ENCODE peak calls at places on chromosomes 1 and 21, in five cellular contexts. One of them, this sample, is unnamed. For H3K4me1, the result is how much of the 10 kb centered on the place peaks cover.

GRCh38 chr1:111197598-111198289 is 2.7 kb downstream of the DENND2D start:
- DNase-seq in IMR-90: peak
- DNase-seq in CD8-positive, alpha-beta memory T cell: peak
- DNase-seq in right cardiac atrium: no peak
- DNase-seq in A549: peak
- DNase-seq in this sample: peak

GRCh38 chr1:151325646-151326429 is 1.4 kb downstream of the PI4KB start:
- DNase-seq in right cardiac atrium: no peak
- DNase-seq in A549: no peak
- DNase-seq in IMR-90: peak
- DNase-seq in CD8-positive, alpha-beta memory T cell: no peak
- DNase-seq in this sample: no peak

GRCh38 chr1:52877554-52877953 is 35.0 kb downstream of the ZYG11A start:
- DNase-seq in A549: no peak
- DNase-seq in CD8-positive, alpha-beta memory T cell: no peak
- DNase-seq in right cardiac atrium: no peak
- DNase-seq in IMR-90: peak
- DNase-seq in this sample: no peak

GRCh38 chr1:207944571-207944970 is 33.6 kb upstream of the CD34 start:
- DNase-seq in CD8-positive, alpha-beta memory T cell: no peak
- DNase-seq in IMR-90: peak
- DNase-seq in right cardiac atrium: no peak
- DNase-seq in A549: no peak
- DNase-seq in this sample: no peak

GRCh38 chr1:147292635-147293251 is 50.3 kb downstream of the CHD1L start:
- DNase-seq in CD8-positive, alpha-beta memory T cell: no peak
- DNase-seq in IMR-90: peak
- DNase-seq in A549: no peak
- DNase-seq in right cardiac atrium: no peak
- DNase-seq in this sample: no peak

GRCh38 chr1:22876359-22877111 is 96.1 kb downstream of the LACTBL1 start:
- DNase-seq in IMR-90: peak
- DNase-seq in right cardiac atrium: peak
- DNase-seq in CD8-positive, alpha-beta memory T cell: no peak
- DNase-seq in A549: no peak
- DNase-seq in this sample: no peak

GRCh38 chr1:179090522-179090921 is 8.7 kb downstream of the TOR3A start:
- DNase-seq in right cardiac atrium: no peak
- DNase-seq in IMR-90: no peak
- DNase-seq in A549: no peak
- DNase-seq in CD8-positive, alpha-beta memory T cell: no peak
- DNase-seq in this sample: no peak

GRCh38 chr1:8378202-8378601 is 60.3 kb downstream of the SLC45A1 start:
- DNase-seq in CD8-positive, alpha-beta memory T cell: no peak
- DNase-seq in A549: no peak
- DNase-seq in IMR-90: peak
- DNase-seq in right cardiac atrium: no peak
- DNase-seq in this sample: no peak

GRCh38 chr1:1426961-1427934 is 6.2 kb upstream of the ANKRD65 start:
- DNase-seq in IMR-90: no peak
- DNase-seq in A549: no peak
- DNase-seq in CD8-positive, alpha-beta memory T cell: no peak
- DNase-seq in right cardiac atrium: peak
- DNase-seq in this sample: no peak

GRCh38 chr1:204079608-204079999 is 6.7 kb downstream of the SOX13 start:
- DNase-seq in IMR-90: no peak
- DNase-seq in right cardiac atrium: no peak
- DNase-seq in A549: no peak
- DNase-seq in CD8-positive, alpha-beta memory T cell: no peak
- DNase-seq in this sample: no peak

GRCh38 chr1:212774584-212774983 is 17.0 kb downstream of the NSL1 start:
- DNase-seq in CD8-positive, alpha-beta memory T cell: no peak
- DNase-seq in IMR-90: peak
- DNase-seq in right cardiac atrium: no peak
- DNase-seq in A549: no peak
- DNase-seq in this sample: no peak

GRCh38 chr1:201916649-201917249 is 28.1 kb downstream of the SHISA4 start:
- DNase-seq in CD8-positive, alpha-beta memory T cell: no peak
- DNase-seq in IMR-90: peak
- DNase-seq in right cardiac atrium: peak
- DNase-seq in A549: peak
- DNase-seq in this sample: no peak

GRCh38 chr1:233671286-233671685 is 57.4 kb downstream of the KCNK1 start:
- DNase-seq in IMR-90: no peak
- DNase-seq in A549: no peak
- DNase-seq in CD8-positive, alpha-beta memory T cell: no peak
- DNase-seq in right cardiac atrium: no peak
- DNase-seq in this sample: no peak

GRCh38 chr1:225447001-225447615 is 19.3 kb upstream of the LBR start:
- DNase-seq in A549: no peak
- DNase-seq in IMR-90: no peak
- DNase-seq in CD8-positive, alpha-beta memory T cell: no peak
- DNase-seq in right cardiac atrium: no peak
- DNase-seq in this sample: no peak

GRCh38 chr1:225447649-225448048 is 19.8 kb upstream of the LBR start:
- DNase-seq in right cardiac atrium: no peak
- DNase-seq in IMR-90: peak
- DNase-seq in CD8-positive, alpha-beta memory T cell: no peak
- DNase-seq in A549: no peak
- DNase-seq in this sample: no peak

GRCh38 chr1:225445644-225446297 is 17.9 kb upstream of the LBR start:
- DNase-seq in CD8-positive, alpha-beta memory T cell: no peak
- DNase-seq in right cardiac atrium: no peak
- DNase-seq in A549: no peak
- DNase-seq in IMR-90: no peak
- DNase-seq in this sample: no peak

GRCh38 chr1:225448146-225448805 is 20.4 kb upstream of the LBR start:
- DNase-seq in CD8-positive, alpha-beta memory T cell: no peak
- DNase-seq in right cardiac atrium: no peak
- DNase-seq in IMR-90: no peak
- DNase-seq in A549: no peak
- DNase-seq in this sample: no peak

GRCh38 chr1:225446298-225446941 is 18.6 kb upstream of the LBR start:
- DNase-seq in CD8-positive, alpha-beta memory T cell: no peak
- DNase-seq in IMR-90: no peak
- DNase-seq in A549: no peak
- DNase-seq in right cardiac atrium: no peak
- DNase-seq in this sample: no peak
- H3K4me1 ChIP-seq in CD8-positive, alpha-beta memory T cell: half or more
- H3K4me1 ChIP-seq in IMR-90: under half
- H3K4me1 ChIP-seq in A549: under half
- H3K4me1 ChIP-seq in right cardiac atrium: under half
- H3K4me1 ChIP-seq in this sample: under half

GRCh38 chr1:205749094-205749825 is 722 bp downstream of the NUCKS1 start:
- DNase-seq in CD8-positive, alpha-beta memory T cell: peak
- DNase-seq in right cardiac atrium: peak
- DNase-seq in A549: peak
- DNase-seq in IMR-90: peak
- DNase-seq in this sample: peak

GRCh38 chr1:205746757-205747412 is 3.1 kb downstream of the NUCKS1 start:
- DNase-seq in right cardiac atrium: no peak
- DNase-seq in A549: no peak
- DNase-seq in CD8-positive, alpha-beta memory T cell: no peak
- DNase-seq in IMR-90: no peak
- DNase-seq in this sample: no peak

GRCh38 chr1:205749826-205750682 is at the start of gene NUCKS1:
- DNase-seq in A549: peak
- DNase-seq in IMR-90: peak
- DNase-seq in right cardiac atrium: peak
- DNase-seq in CD8-positive, alpha-beta memory T cell: peak
- DNase-seq in this sample: peak

GRCh38 chr1:205750683-205751651 is 985 bp upstream of the NUCKS1 start:
- DNase-seq in CD8-positive, alpha-beta memory T cell: no peak
- DNase-seq in right cardiac atrium: no peak
- DNase-seq in IMR-90: no peak
- DNase-seq in A549: no peak
- DNase-seq in this sample: no peak

GRCh38 chr1:205748398-205749093 is 1.4 kb downstream of the NUCKS1 start:
- DNase-seq in A549: no peak
- DNase-seq in right cardiac atrium: no peak
- DNase-seq in CD8-positive, alpha-beta memory T cell: no peak
- DNase-seq in IMR-90: peak
- DNase-seq in this sample: no peak
- H3K27ac ChIP-seq in A549: peak
- H3K27ac ChIP-seq in right cardiac atrium: peak
- H3K27ac ChIP-seq in CD8-positive, alpha-beta memory T cell: peak
- H3K27ac ChIP-seq in IMR-90: peak
- H3K27ac ChIP-seq in this sample: no peak

GRCh38 chr21:46295996-46296752 is 10.0 kb downstream of the YBEY start:
- DNase-seq in CD8-positive, alpha-beta memory T cell: peak
- DNase-seq in right cardiac atrium: peak
- DNase-seq in IMR-90: peak
- DNase-seq in A549: no peak
- DNase-seq in this sample: no peak

GRCh38 chr21:46297311-46298082 is 11.4 kb downstream of the YBEY start:
- DNase-seq in A549: no peak
- DNase-seq in right cardiac atrium: peak
- DNase-seq in IMR-90: no peak
- DNase-seq in CD8-positive, alpha-beta memory T cell: no peak
- DNase-seq in this sample: no peak

GRCh38 chr21:46295177-46295711 is 9.1 kb downstream of the YBEY start:
- DNase-seq in CD8-positive, alpha-beta memory T cell: no peak
- DNase-seq in IMR-90: peak
- DNase-seq in A549: no peak
- DNase-seq in right cardiac atrium: peak
- DNase-seq in this sample: no peak

GRCh38 chr21:46291561-46291960 is 5.4 kb downstream of the YBEY start:
- DNase-seq in IMR-90: no peak
- DNase-seq in right cardiac atrium: no peak
- DNase-seq in CD8-positive, alpha-beta memory T cell: no peak
- DNase-seq in A549: no peak
- DNase-seq in this sample: no peak

GRCh38 chr21:46294647-46295176 is 8.6 kb downstream of the YBEY start:
- DNase-seq in right cardiac atrium: peak
- DNase-seq in CD8-positive, alpha-beta memory T cell: no peak
- DNase-seq in A549: no peak
- DNase-seq in IMR-90: peak
- DNase-seq in this sample: no peak
- H3K4me3 ChIP-seq in right cardiac atrium: no peak
- H3K4me3 ChIP-seq in CD8-positive, alpha-beta memory T cell: no peak
- H3K4me3 ChIP-seq in A549: no peak
- H3K4me3 ChIP-seq in IMR-90: no peak
- H3K4me3 ChIP-seq in this sample: no peak

DNA sequence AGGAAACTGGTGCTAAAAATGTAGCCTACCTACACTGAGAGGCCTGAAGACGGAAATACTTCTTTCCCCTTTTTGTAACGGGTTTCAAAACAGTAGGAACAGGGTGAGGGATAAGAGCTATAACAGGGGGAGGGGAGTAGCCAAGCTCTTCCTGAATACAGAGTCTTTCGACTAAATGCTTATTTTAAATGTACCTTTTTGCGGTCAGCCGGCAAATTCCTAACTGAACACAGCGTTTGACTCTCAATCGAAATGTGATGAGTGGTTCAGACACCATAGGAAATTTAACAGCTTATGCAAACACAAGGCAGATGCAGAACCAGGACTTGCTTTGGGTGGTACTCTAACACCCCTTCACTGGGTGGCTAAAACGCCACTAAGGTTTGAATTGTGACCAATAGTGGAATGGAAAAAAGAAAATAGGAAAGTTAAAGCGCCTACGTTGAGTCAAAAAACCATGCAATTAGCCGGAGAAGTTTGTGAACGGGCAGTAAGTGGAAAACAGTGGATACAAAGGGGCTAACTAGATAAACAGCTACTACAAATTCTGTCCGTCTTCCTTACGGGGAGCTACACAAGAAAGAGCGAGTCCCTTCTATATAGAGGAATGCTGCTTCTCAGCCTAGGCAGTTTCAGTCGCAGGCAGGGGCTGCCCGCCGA is 1.7 kb downstream of the EGLN1 start:
- DNase-seq in CD8-positive, alpha-beta memory T cell: no peak
- DNase-seq in A549: no peak
- DNase-seq in IMR-90: peak
- DNase-seq in right cardiac atrium: no peak
- DNase-seq in this sample: no peak
- H3K4me1 ChIP-seq in CD8-positive, alpha-beta memory T cell: under half
- H3K4me1 ChIP-seq in A549: under half
- H3K4me1 ChIP-seq in IMR-90: under half
- H3K4me1 ChIP-seq in right cardiac atrium: under half
- H3K4me1 ChIP-seq in this sample: under half

DNA sequence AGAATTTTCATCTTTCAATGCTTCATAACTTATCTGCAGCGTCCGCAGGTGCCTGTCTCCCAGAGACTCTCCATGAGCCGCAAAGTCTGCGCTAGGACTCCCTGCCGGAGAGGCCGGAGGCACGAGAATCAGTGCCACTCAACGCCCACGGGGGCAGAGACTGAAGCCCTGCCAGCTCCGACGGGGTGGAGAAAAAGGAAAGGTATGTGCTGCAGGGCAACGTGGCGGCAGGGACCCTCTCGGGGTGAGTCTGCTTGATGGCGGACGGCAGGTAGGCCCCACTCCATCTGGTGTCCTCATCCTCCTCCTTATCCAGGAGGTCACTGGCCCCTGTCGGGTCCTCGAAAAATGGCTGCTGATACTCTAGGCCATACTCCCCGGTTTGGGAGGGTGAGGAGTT is 21.9 kb upstream of the MRPS14 start:
- DNase-seq in CD8-positive, alpha-beta memory T cell: no peak
- DNase-seq in right cardiac atrium: no peak
- DNase-seq in A549: no peak
- DNase-seq in IMR-90: no peak
- DNase-seq in this sample: no peak
- H3K27ac ChIP-seq in CD8-positive, alpha-beta memory T cell: no peak
- H3K27ac ChIP-seq in right cardiac atrium: no peak
- H3K27ac ChIP-seq in A549: no peak
- H3K27ac ChIP-seq in IMR-90: no peak
- H3K27ac ChIP-seq in this sample: no peak

DNA sequence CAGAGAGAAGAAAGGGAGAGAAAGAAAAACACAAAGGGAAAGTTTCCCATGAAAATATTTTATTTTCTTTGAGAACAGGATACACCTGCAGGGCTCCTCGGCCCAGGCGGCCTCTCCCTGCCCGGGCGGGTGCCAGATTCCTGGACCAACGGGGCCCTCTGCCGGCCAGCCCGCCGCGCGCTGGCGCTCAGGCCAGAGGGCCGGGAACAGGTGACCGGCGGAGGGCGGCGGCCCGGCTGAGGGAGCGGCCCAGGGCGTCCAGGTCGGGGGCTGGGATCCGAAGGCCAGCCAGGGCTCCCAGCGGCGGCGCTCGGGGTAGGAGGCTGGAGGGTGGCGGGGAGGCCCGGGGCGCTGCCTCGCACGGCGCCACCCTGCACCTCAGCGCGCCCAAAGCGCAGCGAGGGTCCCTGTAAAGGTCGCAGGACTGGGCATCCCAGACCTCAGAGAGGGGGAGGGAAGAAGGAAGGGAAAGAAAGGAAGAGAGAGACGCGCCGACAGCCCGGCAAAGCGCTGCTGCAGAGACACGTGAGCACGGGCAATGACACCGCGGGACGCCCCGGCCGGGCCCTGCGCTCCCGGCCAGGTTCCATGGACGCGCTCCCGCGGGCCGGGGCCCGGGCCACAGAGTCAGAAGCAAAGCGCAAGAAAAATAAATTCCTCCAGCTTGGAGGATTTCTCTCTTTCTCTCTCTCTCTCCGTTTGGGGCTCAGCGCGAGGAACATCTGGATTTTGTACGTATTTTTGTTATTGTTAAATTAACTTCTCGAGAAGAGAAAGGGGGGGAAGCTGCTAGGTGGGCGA is 908 bp downstream of the WNT9A start:
- DNase-seq in CD8-positive, alpha-beta memory T cell: peak
- DNase-seq in A549: peak
- DNase-seq in IMR-90: peak
- DNase-seq in right cardiac atrium: peak
- DNase-seq in this sample: no peak
- H3K4me3 ChIP-seq in CD8-positive, alpha-beta memory T cell: peak
- H3K4me3 ChIP-seq in A549: peak
- H3K4me3 ChIP-seq in IMR-90: peak
- H3K4me3 ChIP-seq in right cardiac atrium: peak
- H3K4me3 ChIP-seq in this sample: peak